ENCODE peak calls at places on chromosomes 13 and 19, in seven cellular contexts. Z is pancreas, N is DND-41, Q is lower lobe of right lung, L is IMR-90, U is uterus, W is lung. K is an unnamed sample.

GRCh38 chr13:113861433-113862030 is 2.3 kb downstream of the GAS6 start:
- DNase-seq in Q (peak; percentile 35), Z (peak; percentile 35), U (no peak), W (no peak), N (no peak), L (no peak), K (peak; percentile 59)

GRCh38 chr19:29450306-29450705 is 75.5 kb upstream of the VSTM2B start:
- DNase-seq in N (no peak), W (peak; percentile 21), Z (no peak), U (no peak), Q (no peak), L (no peak), K (no peak)

GRCh38 chr19:3503036-3503572 is 2.6 kb upstream of the DOHH start:
- DNase-seq in L (peak; percentile 78), Z (no peak), Q (no peak), N (no peak), U (no peak), W (no peak), K (no peak)

GRCh38 chr13:103328899-103329298 is 262.7 kb upstream of the SLC10A2 start:
- DNase-seq in Q (no peak), U (no peak), Z (no peak), N (no peak), W (no peak), L (no peak), K (no peak)

GRCh38 chr13:100870898-100871297 is 196.3 kb upstream of the TMTC4 start:
- DNase-seq in Q (no peak), L (no peak), W (no peak), U (no peak), N (no peak), Z (no peak), K (no peak)

GRCh38 chr19:46898731-46899130 is 37.9 kb downstream of the ARHGAP35 start:
- DNase-seq in W (no peak), U (peak; percentile 28), N (no peak), L (peak; percentile 76), Q (no peak), Z (no peak), K (peak; percentile 83)

GRCh38 chr13:94387047-94387446 is 92.4 kb downstream of the DCT start:
- DNase-seq in Z (no peak), N (no peak), L (no peak), Q (no peak), U (no peak), W (no peak), K (no peak)

GRCh38 chr13:44842158-44842557 is 147.1 kb downstream of the NUFIP1 start:
- DNase-seq in N (no peak), W (no peak), Q (no peak), Z (no peak), L (peak; percentile 81), U (no peak), K (no peak)

GRCh38 chr19:3443840-3444694 is 36.3 kb downstream of the SMIM24 start:
- DNase-seq in Z (no peak), L (peak; percentile 47), Q (peak; percentile 62), U (peak; percentile 60), W (no peak), N (no peak), K (no peak)

GRCh38 chr13:42102961-42103688 is 54.7 kb downstream of the DGKH start:
- DNase-seq in U (no peak), L (peak; percentile 57), W (no peak), Q (no peak), N (no peak), Z (no peak), K (no peak)

GRCh38 chr13:49995535-49996165 is 1.2 kb upstream of the TRIM13 start:
- DNase-seq in U (no peak), Z (no peak), Q (no peak), L (no peak), N (no peak), W (no peak), K (peak; percentile 17)

GRCh38 chr19:1231729-1232128 is 6.1 kb downstream of the CBARP start:
- DNase-seq in L (no peak), W (no peak), N (no peak), Z (no peak), Q (no peak), U (no peak), K (no peak)

GRCh38 chr13:71290963-71291937 is 575.8 kb downstream of the DACH1 start:
- DNase-seq in W (no peak), Z (no peak), U (peak; percentile 26), N (peak; percentile 62), Q (no peak), L (peak; percentile 1), K (peak; percentile 3)

GRCh38 chr13:110216403-110217041 is 90.4 kb downstream of the COL4A1 start:
- DNase-seq in W (no peak), L (peak; percentile 78), Q (no peak), N (no peak), U (peak; percentile 48), Z (no peak), K (no peak)

GRCh38 chr19:45385392-45386221 is 15.2 kb upstream of the ERCC2 start:
- DNase-seq in U (no peak), N (no peak), W (no peak), Q (no peak), Z (peak; percentile 67), L (no peak), K (no peak)

GRCh38 chr13:68190826-68191225 is 960.7 kb upstream of the PCDH9 start:
- DNase-seq in Q (no peak), W (no peak), Z (no peak), N (no peak), U (no peak), L (no peak), K (peak; percentile 58)

GRCh38 chr13:52156724-52157251 is 2.6 kb downstream of the NEK3 start:
- DNase-seq in N (no peak), L (peak; percentile 36), W (no peak), Q (no peak), Z (no peak), U (no peak), K (no peak)

GRCh38 chr19:11767633-11768133 is 883 bp downstream of the ZNF441 start:
- DNase-seq in Q (peak; percentile 72), N (peak; percentile 34), W (peak; percentile 48), U (peak; percentile 24), L (peak; percentile 37), Z (peak; percentile 88), K (peak; percentile 11)

GRCh38 chr19:37855098-37855497 is 51.3 kb downstream of the WDR87 start:
- DNase-seq in L (peak; percentile 17), Q (peak; percentile 48), Z (peak; percentile 43), N (no peak), W (no peak), U (no peak), K (peak; percentile 19)

GRCh38 chr13:28867564-28867963 is 47.4 kb downstream of the MTUS2 start:
- DNase-seq in U (no peak), Q (no peak), Z (no peak), W (no peak), L (no peak), N (no peak), K (no peak)

GRCh38 chr19:6825076-6825774 is 52.7 kb downstream of the VAV1 start:
- DNase-seq in U (no peak), L (no peak), W (no peak), N (no peak), Z (no peak), Q (no peak), K (no peak)

GRCh38 chr19:2503521-2504109 is 27.7 kb downstream of the GADD45B start:
- DNase-seq in N (no peak), W (no peak), L (peak; percentile 78), Q (peak; percentile 48), Z (no peak), U (no peak), K (peak; percentile 69)

GRCh38 chr19:35963514-35963913 is 27.3 kb downstream of the LRFN3 start:
- DNase-seq in U (no peak), Z (peak; percentile 70), N (peak; percentile 63), Q (no peak), W (no peak), L (peak; percentile 56), K (peak; percentile 38)

DNA sequence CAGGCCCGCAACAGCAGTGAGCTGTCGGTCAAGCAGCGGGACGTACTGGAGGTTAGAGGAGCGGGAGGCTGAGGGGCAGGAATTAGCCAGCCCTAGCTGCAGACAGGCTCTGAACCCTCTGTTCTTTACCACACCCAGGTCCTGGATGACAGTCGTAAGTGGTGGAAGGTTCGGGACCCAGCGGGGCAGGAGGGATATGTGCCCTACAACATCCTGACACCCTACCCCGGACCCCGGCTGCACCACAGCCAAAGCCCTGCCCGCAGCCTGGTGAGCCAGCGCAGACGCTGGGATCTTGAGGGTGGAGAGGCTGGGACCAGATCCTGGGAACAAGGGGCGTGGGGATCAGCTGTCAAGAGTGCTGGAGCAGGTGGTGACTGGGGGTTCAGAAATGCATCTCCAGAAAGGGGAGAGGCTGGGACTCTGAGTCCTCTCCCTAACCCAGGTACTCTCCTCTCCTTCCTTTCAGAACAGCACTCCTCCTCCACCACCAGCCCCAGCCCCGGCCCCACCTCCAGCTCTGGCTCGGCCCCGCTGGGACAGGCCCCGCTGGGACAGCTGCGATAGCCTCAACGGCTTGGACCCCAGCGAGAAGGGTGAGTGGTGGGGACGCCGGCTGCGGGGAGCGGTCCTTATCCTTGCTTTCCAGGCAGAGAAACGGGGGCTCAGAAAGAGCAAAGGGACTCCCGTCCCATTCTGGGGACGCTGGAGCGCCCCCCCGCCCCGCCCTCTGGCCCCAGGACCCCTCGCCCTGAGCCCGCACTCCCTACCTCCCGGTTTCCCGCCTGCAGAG is 10.4 kb downstream of the EPS8L1 start:
- DNase-seq in L (no peak), U (no peak), Q (no peak), N (no peak), W (no peak), Z (no peak), K (no peak)
- H3K27ac ChIP-seq in L (no peak overlapping the region), U (no peak overlapping the region), Q (no peak overlapping the region), N (no peak overlapping the region), W (no peak overlapping the region), Z (no peak overlapping the region), K (no peak overlapping the region)

DNA sequence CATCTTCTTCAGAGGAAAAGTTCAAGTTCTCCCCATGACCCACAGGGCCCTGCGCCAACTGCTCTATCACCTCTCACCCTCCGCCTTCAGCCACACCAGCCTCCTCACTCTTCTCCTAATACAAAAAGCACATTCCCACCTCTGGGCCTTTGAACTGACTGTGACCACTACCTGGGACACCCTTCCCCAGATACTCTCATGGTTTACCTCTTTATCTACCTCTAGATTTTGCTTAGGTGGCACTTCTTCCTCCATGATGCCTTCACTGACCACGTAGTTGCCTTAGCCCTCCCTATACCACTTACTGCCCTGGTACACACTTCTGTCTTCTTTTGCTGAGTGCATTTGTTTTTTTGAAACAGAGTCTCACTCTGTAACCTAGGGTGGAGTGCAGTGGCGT is 3.9 kb upstream of the SYCE2 start:
- DNase-seq in N (no peak), W (no peak), L (no peak), Z (no peak), Q (no peak), U (no peak), K (no peak)
- H3K4me1 ChIP-seq in N (peaks cover 18% of the 10 kb centered on the region), W (no peaks in the 10 kb centered on the region), L (no peaks in the 10 kb centered on the region), Z (no peaks in the 10 kb centered on the region), Q (peaks cover 6% of the 10 kb centered on the region), U (no peaks in the 10 kb centered on the region), K (no peaks in the 10 kb centered on the region)

DNA sequence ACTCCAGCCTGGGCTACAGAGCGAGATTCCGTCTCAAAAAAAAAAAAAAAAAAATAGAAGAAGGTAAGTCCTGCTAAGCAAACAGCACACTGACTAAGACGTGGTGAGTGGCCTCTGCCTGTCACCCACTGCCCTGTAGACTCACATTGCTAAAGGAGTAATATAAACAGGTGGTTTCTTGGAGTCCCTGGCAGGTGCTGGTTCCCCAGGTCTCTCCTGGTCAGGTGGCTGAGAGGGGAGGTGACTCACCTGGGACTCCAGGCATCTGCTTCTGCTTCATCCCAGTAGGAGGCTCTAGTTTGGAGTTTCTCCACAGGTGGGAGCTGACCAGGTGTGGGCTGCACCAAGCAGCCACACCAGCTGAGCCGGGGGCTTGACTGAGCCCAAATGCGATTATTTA is at the start of gene OR10H1:
- DNase-seq in U (no peak), W (no peak), Z (peak; percentile 49), L (no peak), Q (no peak), N (no peak), K (no peak)
- TF ChIP-seq CTCF in U (no peak), W (no peak), Z (no peak), L (no peak), Q (no peak), N (no peak), K (peak; percentile 22)

GRCh38 chr13:48121733-48122132 is 26.8 kb upstream of the MED4 start:
- DNase-seq in W (no peak), Z (no peak), L (no peak), U (no peak), N (no peak), Q (no peak), K (peak; percentile 14)
- H3K27ac ChIP-seq in W (no peak overlapping the region), Z (no peak overlapping the region), L (no peak overlapping the region), U (peak overlapping the region; percentile 28), N (no peak overlapping the region), Q (no peak overlapping the region), K (no peak overlapping the region)

K was measured in foreskin keratinocyte.